ENCODE peak calls at places on chromosomes 2 and 18, in six cellular contexts. One of them, this sample, is unnamed. For H3K4me1, the result is how much of the 10 kb centered on the place peaks cover.

GRCh38 chr2:145007673-145008263 is 487.8 kb upstream of the ZEB2 start:
- DNase-seq in heart right ventricle: peak
- DNase-seq in left lung: no peak
- DNase-seq in breast epithelium: no peak
- DNase-seq in kidney: no peak
- DNase-seq in CD8-positive, alpha-beta T cell: no peak
- DNase-seq in this sample: peak

GRCh38 chr2:33421820-33422219 is 54.6 kb upstream of the RASGRP3 start:
- DNase-seq in kidney: no peak
- DNase-seq in heart right ventricle: no peak
- DNase-seq in left lung: no peak
- DNase-seq in CD8-positive, alpha-beta T cell: no peak
- DNase-seq in breast epithelium: no peak
- DNase-seq in this sample: no peak

GRCh38 chr2:43340945-43341356 is 114.5 kb upstream of the ZFP36L2 start:
- DNase-seq in breast epithelium: no peak
- DNase-seq in left lung: no peak
- DNase-seq in heart right ventricle: no peak
- DNase-seq in CD8-positive, alpha-beta T cell: no peak
- DNase-seq in kidney: no peak
- DNase-seq in this sample: no peak

GRCh38 chr2:128312411-128312810 is 6.3 kb downstream of the HS6ST1 start:
- DNase-seq in breast epithelium: peak
- DNase-seq in kidney: no peak
- DNase-seq in heart right ventricle: no peak
- DNase-seq in CD8-positive, alpha-beta T cell: no peak
- DNase-seq in left lung: peak
- DNase-seq in this sample: no peak

GRCh38 chr2:173854840-173855239 is 110.3 kb downstream of the SP3 start:
- DNase-seq in CD8-positive, alpha-beta T cell: no peak
- DNase-seq in kidney: no peak
- DNase-seq in breast epithelium: no peak
- DNase-seq in heart right ventricle: peak
- DNase-seq in left lung: no peak
- DNase-seq in this sample: peak

GRCh38 chr18:8858888-8859511 is 153.6 kb downstream of the MTCL1 start:
- DNase-seq in left lung: no peak
- DNase-seq in kidney: no peak
- DNase-seq in heart right ventricle: no peak
- DNase-seq in breast epithelium: no peak
- DNase-seq in CD8-positive, alpha-beta T cell: no peak
- DNase-seq in this sample: no peak

GRCh38 chr18:80183273-80184050 is 63.9 kb downstream of the PARD6G start:
- DNase-seq in heart right ventricle: no peak
- DNase-seq in left lung: no peak
- DNase-seq in CD8-positive, alpha-beta T cell: no peak
- DNase-seq in breast epithelium: no peak
- DNase-seq in kidney: peak
- DNase-seq in this sample: no peak

GRCh38 chr18:75209129-75209951 is at the start of gene PTGR3:
- DNase-seq in left lung: peak
- DNase-seq in heart right ventricle: peak
- DNase-seq in breast epithelium: peak
- DNase-seq in CD8-positive, alpha-beta T cell: peak
- DNase-seq in kidney: peak
- DNase-seq in this sample: peak

GRCh38 chr2:149040451-149040850 is 2.0 kb downstream of the LYPD6B start:
- DNase-seq in CD8-positive, alpha-beta T cell: peak
- DNase-seq in kidney: no peak
- DNase-seq in left lung: no peak
- DNase-seq in breast epithelium: no peak
- DNase-seq in heart right ventricle: no peak
- DNase-seq in this sample: no peak

GRCh38 chr18:49656098-49656591 is 94.3 kb downstream of the LIPG start:
- DNase-seq in breast epithelium: no peak
- DNase-seq in CD8-positive, alpha-beta T cell: no peak
- DNase-seq in heart right ventricle: no peak
- DNase-seq in kidney: no peak
- DNase-seq in left lung: no peak
- DNase-seq in this sample: no peak

GRCh38 chr2:143558665-143559064 is 429.4 kb downstream of the ARHGAP15 start:
- DNase-seq in heart right ventricle: peak
- DNase-seq in left lung: no peak
- DNase-seq in CD8-positive, alpha-beta T cell: no peak
- DNase-seq in kidney: no peak
- DNase-seq in breast epithelium: no peak
- DNase-seq in this sample: no peak

GRCh38 chr2:39743170-39743851 is 35.7 kb downstream of the THUMPD2 start:
- DNase-seq in heart right ventricle: no peak
- DNase-seq in CD8-positive, alpha-beta T cell: no peak
- DNase-seq in kidney: no peak
- DNase-seq in left lung: no peak
- DNase-seq in breast epithelium: no peak
- DNase-seq in this sample: no peak

GRCh38 chr2:7835693-7836680 is 845.9 kb upstream of the ID2 start:
- DNase-seq in CD8-positive, alpha-beta T cell: no peak
- DNase-seq in left lung: no peak
- DNase-seq in heart right ventricle: no peak
- DNase-seq in kidney: no peak
- DNase-seq in breast epithelium: no peak
- DNase-seq in this sample: no peak

DNA sequence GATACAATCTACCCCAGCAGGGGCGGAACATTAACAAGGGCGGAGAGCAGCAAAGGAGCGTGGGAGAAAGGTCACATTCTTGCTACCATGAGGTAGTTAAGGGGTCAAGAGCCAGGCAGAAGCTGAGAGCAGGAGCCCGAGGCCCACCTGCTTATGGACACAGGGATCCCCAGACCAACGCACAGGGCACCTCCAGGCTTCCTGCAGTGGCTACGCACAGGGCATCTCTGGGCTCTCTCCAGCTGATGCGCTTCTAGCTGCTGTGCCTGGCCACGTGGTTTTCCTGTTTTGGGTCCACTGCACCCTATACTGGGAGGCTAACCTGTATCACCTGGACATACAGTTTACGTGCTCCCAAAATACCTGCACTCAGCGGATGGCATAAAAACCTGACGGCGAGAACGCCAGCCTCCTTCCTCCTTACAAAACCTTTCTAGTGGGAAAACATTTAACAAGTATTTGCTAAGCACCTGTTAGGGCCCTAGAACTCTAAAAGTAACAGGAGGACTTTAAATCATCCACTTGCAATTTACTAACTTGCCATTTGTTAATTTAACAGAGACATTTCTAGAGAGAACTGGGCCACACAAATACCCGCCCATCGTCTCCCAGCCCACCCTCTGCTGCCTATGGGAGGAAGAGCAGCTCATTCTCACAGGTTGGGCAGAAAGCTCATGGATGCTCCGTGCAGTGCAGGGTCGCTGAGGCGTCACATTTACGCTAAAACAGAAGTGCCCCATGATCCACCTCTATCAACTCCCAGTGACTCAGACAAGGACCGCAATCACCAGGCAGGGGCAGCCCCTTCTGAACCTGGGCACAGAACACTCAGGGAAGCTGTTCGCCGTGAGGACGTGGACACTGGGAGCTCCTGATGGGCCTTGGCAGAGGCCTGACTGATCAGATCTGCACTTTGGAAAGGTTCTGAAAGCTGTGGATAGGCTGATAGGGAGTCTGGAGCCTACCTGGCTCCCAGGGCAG is 107.1 kb downstream of the HDAC4 start:
- DNase-seq in left lung: peak
- DNase-seq in heart right ventricle: no peak
- DNase-seq in CD8-positive, alpha-beta T cell: no peak
- DNase-seq in breast epithelium: no peak
- DNase-seq in kidney: no peak
- DNase-seq in this sample: peak
- H3K4me3 ChIP-seq in left lung: no peak
- H3K4me3 ChIP-seq in heart right ventricle: no peak
- H3K4me3 ChIP-seq in CD8-positive, alpha-beta T cell: no peak
- H3K4me3 ChIP-seq in breast epithelium: no peak
- H3K4me3 ChIP-seq in kidney: no peak
- H3K4me3 ChIP-seq in this sample: peak

DNA sequence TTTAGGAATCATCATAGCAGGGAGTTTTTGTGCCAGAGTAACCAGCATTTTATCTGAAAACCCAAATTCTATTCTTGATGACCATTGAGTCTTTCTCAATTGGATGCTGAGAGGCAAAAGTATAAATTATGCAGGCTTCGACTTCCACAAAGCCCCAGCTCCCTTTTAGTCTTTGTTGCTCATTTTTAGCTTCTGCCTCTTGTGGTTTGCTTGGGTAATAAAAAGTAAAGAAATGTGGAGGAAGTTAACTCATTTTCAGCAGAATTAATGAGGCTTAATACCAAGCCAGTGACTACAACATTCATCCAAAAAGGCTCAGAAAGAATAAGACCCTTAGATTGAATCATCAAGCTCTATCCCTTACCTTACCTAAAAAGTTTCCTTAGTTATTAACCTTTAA is 18.6 kb downstream of the ERMN start:
- DNase-seq in kidney: no peak
- DNase-seq in breast epithelium: no peak
- DNase-seq in CD8-positive, alpha-beta T cell: no peak
- DNase-seq in heart right ventricle: no peak
- DNase-seq in left lung: no peak
- DNase-seq in this sample: no peak
- TF ChIP-seq CTCF in kidney: peak
- TF ChIP-seq CTCF in breast epithelium: no peak
- TF ChIP-seq CTCF in CD8-positive, alpha-beta T cell: no peak
- TF ChIP-seq CTCF in heart right ventricle: no peak
- TF ChIP-seq CTCF in left lung: no peak
- TF ChIP-seq CTCF in this sample: no peak

GRCh38 chr2:196143641-196144236 is 27.6 kb downstream of the STK17B start:
- DNase-seq in left lung: no peak
- DNase-seq in CD8-positive, alpha-beta T cell: no peak
- DNase-seq in breast epithelium: no peak
- DNase-seq in heart right ventricle: no peak
- DNase-seq in kidney: no peak
- DNase-seq in this sample: no peak

GRCh38 chr2:196137271-196137670 is 34.1 kb downstream of the STK17B start:
- DNase-seq in kidney: no peak
- DNase-seq in left lung: no peak
- DNase-seq in CD8-positive, alpha-beta T cell: no peak
- DNase-seq in heart right ventricle: no peak
- DNase-seq in breast epithelium: no peak
- DNase-seq in this sample: no peak

GRCh38 chr2:196144513-196145126 is 26.8 kb downstream of the STK17B start:
- DNase-seq in CD8-positive, alpha-beta T cell: no peak
- DNase-seq in kidney: no peak
- DNase-seq in breast epithelium: no peak
- DNase-seq in heart right ventricle: no peak
- DNase-seq in left lung: no peak
- DNase-seq in this sample: no peak

GRCh38 chr2:196136151-196136550 is 35.2 kb downstream of the STK17B start:
- DNase-seq in heart right ventricle: no peak
- DNase-seq in breast epithelium: no peak
- DNase-seq in kidney: no peak
- DNase-seq in CD8-positive, alpha-beta T cell: no peak
- DNase-seq in left lung: no peak
- DNase-seq in this sample: no peak

DNA sequence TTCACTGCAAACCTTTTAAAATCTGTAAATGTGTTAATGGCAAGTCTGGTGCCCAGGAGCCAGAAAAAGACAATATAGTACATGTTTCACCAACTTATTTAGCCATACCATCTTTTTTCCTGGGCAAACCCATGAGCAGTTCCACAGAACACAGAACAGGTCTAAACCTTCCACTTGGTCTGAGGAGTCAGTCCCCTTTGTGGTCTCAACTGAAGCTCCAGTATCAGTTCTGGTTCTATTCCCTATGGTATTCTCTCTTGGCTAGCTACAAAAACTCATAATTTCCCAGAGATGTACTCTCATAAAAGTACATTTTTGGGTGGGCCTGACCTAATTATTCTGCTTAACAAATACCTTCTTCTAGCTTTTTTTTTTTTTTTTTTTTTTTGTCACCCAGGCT is 31.2 kb downstream of the STK17B start:
- DNase-seq in breast epithelium: no peak
- DNase-seq in CD8-positive, alpha-beta T cell: no peak
- DNase-seq in kidney: no peak
- DNase-seq in heart right ventricle: no peak
- DNase-seq in left lung: no peak
- DNase-seq in this sample: no peak
- H3K4me1 ChIP-seq in breast epithelium: under half
- H3K4me1 ChIP-seq in CD8-positive, alpha-beta T cell: half or more
- H3K4me1 ChIP-seq in kidney: under half
- H3K4me1 ChIP-seq in heart right ventricle: under half
- H3K4me1 ChIP-seq in left lung: under half
- H3K4me1 ChIP-seq in this sample: under half

GRCh38 chr2:230891509-230891908 is 26.8 kb downstream of the ITM2C start:
- DNase-seq in breast epithelium: no peak
- DNase-seq in heart right ventricle: no peak
- DNase-seq in CD8-positive, alpha-beta T cell: no peak
- DNase-seq in kidney: peak
- DNase-seq in left lung: no peak
- DNase-seq in this sample: no peak

GRCh38 chr2:230895536-230896345 is 29.3 kb downstream of the GPR55 start:
- DNase-seq in left lung: no peak
- DNase-seq in CD8-positive, alpha-beta T cell: no peak
- DNase-seq in kidney: peak
- DNase-seq in heart right ventricle: no peak
- DNase-seq in breast epithelium: no peak
- DNase-seq in this sample: no peak

GRCh38 chr2:230891108-230891507 is 26.4 kb downstream of the ITM2C start:
- DNase-seq in CD8-positive, alpha-beta T cell: no peak
- DNase-seq in kidney: peak
- DNase-seq in heart right ventricle: no peak
- DNase-seq in left lung: no peak
- DNase-seq in breast epithelium: no peak
- DNase-seq in this sample: no peak

GRCh38 chr2:230893881-230894781 is 29.4 kb downstream of the ITM2C start:
- DNase-seq in kidney: peak
- DNase-seq in CD8-positive, alpha-beta T cell: no peak
- DNase-seq in left lung: no peak
- DNase-seq in breast epithelium: no peak
- DNase-seq in heart right ventricle: no peak
- DNase-seq in this sample: no peak

DNA sequence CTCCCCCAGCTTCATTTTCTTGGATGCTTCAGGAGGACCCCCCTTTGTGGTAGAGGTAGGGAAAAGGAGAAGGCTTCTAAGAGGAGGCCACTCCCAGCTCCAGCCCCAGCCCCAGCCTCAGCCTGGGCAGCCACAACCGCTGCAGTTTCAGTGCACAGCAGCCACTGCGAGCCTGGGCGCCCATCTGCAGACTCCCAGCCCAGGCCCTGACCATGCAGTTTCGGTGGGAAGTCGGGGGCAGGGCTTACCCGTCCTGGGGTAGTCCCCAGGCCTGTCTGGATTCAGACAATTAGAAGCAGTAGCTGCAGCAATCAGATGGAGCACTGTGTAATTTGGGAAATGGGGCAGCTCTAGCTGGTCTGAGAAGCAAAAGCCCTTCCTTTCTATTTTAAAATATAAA is 28.6 kb downstream of the ITM2C start:
- DNase-seq in CD8-positive, alpha-beta T cell: no peak
- DNase-seq in heart right ventricle: no peak
- DNase-seq in breast epithelium: no peak
- DNase-seq in kidney: peak
- DNase-seq in left lung: no peak
- DNase-seq in this sample: no peak
- H3K4me3 ChIP-seq in CD8-positive, alpha-beta T cell: no peak
- H3K4me3 ChIP-seq in heart right ventricle: no peak
- H3K4me3 ChIP-seq in breast epithelium: no peak
- H3K4me3 ChIP-seq in kidney: no peak
- H3K4me3 ChIP-seq in left lung: no peak
- H3K4me3 ChIP-seq in this sample: no peak

GRCh38 chr2:70496819-70497218 is 56.8 kb downstream of the TGFA start:
- DNase-seq in left lung: no peak
- DNase-seq in kidney: no peak
- DNase-seq in CD8-positive, alpha-beta T cell: no peak
- DNase-seq in heart right ventricle: no peak
- DNase-seq in breast epithelium: no peak
- DNase-seq in this sample: no peak
- TF ChIP-seq CTCF in left lung: no peak
- TF ChIP-seq CTCF in kidney: no peak
- TF ChIP-seq CTCF in CD8-positive, alpha-beta T cell: no peak
- TF ChIP-seq CTCF in heart right ventricle: no peak
- TF ChIP-seq CTCF in breast epithelium: no peak
- TF ChIP-seq CTCF in this sample: no peak